ENCODE peak calls at places on chromosomes 5 and 9, in five cellular contexts. D, B, O, E and K are unnamed samples.

GRCh38 chr5:115386657-115387056 is 90.2 kb upstream of the CCDC112 start:
- DNase-seq in D (no peak), B (no peak), O (no peak), E (no peak), K (no peak)

GRCh38 chr9:88721028-88721427 is 186.1 kb downstream of the NXNL2 start:
- DNase-seq in D (no peak), B (no peak), O (no peak), E (no peak), K (no peak)

GRCh38 chr9:90899287-90899686 is 97.7 kb downstream of the SYK start:
- DNase-seq in D (no peak), B (no peak), O (no peak), E (no peak), K (no peak)

GRCh38 chr5:113574417-113574816 is 60.9 kb downstream of the YTHDC2 start:
- DNase-seq in D (no peak), B (no peak), O (no peak), E (no peak), K (peak)

GRCh38 chr9:90009447-90009846 is 404.6 kb downstream of the GADD45G start:
- DNase-seq in D (no peak), B (no peak), O (no peak), E (no peak), K (no peak)

GRCh38 chr9:128362774-128363173 is 8.4 kb upstream of the URM1 start:
- DNase-seq in D (no peak), B (no peak), O (no peak), E (no peak), K (no peak)

GRCh38 chr5:110869927-110870326 is 131.1 kb downstream of the SLC25A46 start:
- DNase-seq in D (no peak), B (no peak), O (no peak), E (no peak), K (no peak)

GRCh38 chr5:83430130-83431010 is 41.2 kb upstream of the VCAN start:
- DNase-seq in D (peak), B (no peak), O (peak), E (peak), K (no peak)

GRCh38 chr5:131379071-131379538 is 115.3 kb downstream of the CDC42SE2 start:
- DNase-seq in D (no peak), B (no peak), O (no peak), E (no peak), K (no peak)